ENCODE peak calls at places on chromosomes 3 and 15, in eight cellular contexts. N, I, V, Z, R, L, D and U are unnamed samples.

GRCh38 chr3:8464668-8465067 is 37.0 kb upstream of the LMCD1 start:
- DNase-seq in N (no peak), I (no peak), V (no peak), Z (no peak), R (no peak), L (no peak), D (no peak), U (no peak)

GRCh38 chr3:56469141-56469540 is 874 bp upstream of the ERC2 start:
- DNase-seq in N (no peak), I (no peak), V (no peak), Z (no peak), R (no peak), L (no peak), D (no peak), U (no peak)

GRCh38 chr15:31116423-31117030 is 15.0 kb upstream of the TRPM1 start:
- DNase-seq in N (no peak), I (no peak), V (no peak), Z (no peak), R (no peak), L (no peak), D (no peak), U (no peak)

GRCh38 chr3:133644768-133645167 is 17.0 kb downstream of the TOPBP1 start:
- DNase-seq in N (no peak), I (peak), V (no peak), Z (no peak), R (no peak), L (no peak), D (no peak), U (no peak)

GRCh38 chr3:174821477-174821876 is 37.7 kb upstream of the NAALADL2 start:
- DNase-seq in N (peak), I (peak), V (no peak), Z (no peak), R (no peak), L (peak), D (no peak), U (no peak)

GRCh38 chr3:52771334-52771681 is 568 bp upstream of the NEK4 start:
- DNase-seq in N (no peak), I (no peak), V (no peak), Z (no peak), R (no peak), L (no peak), D (no peak), U (no peak)

GRCh38 chr3:120420360-120420759 is 30.4 kb downstream of the FSTL1 start:
- DNase-seq in N (no peak), I (no peak), V (no peak), Z (no peak), R (no peak), L (no peak), D (no peak), U (no peak)

GRCh38 chr15:70535071-70535954 is 228.0 kb downstream of the UACA start:
- DNase-seq in N (peak), I (no peak), V (peak), Z (peak), R (no peak), L (no peak), D (peak), U (peak)

GRCh38 chr15:40639677-40640076 is 45.6 kb downstream of the KNL1 start:
- DNase-seq in N (no peak), I (no peak), V (no peak), Z (no peak), R (no peak), L (no peak), D (no peak), U (no peak)

GRCh38 chr3:130582457-130583155 is 65.6 kb downstream of the COL6A6 start:
- DNase-seq in N (no peak), I (peak), V (no peak), Z (no peak), R (no peak), L (no peak), D (no peak), U (no peak)

GRCh38 chr3:149603126-149604074 is 54.4 kb downstream of the WWTR1 start:
- DNase-seq in N (no peak), I (no peak), V (no peak), Z (no peak), R (no peak), L (peak), D (no peak), U (no peak)

GRCh38 chr3:152385761-152386160 is 117.0 kb downstream of the MBNL1 start:
- DNase-seq in N (no peak), I (no peak), V (no peak), Z (no peak), R (no peak), L (no peak), D (no peak), U (no peak)

GRCh38 chr3:197125601-197126000 is 96.0 kb upstream of the MELTF start:
- DNase-seq in N (no peak), I (no peak), V (no peak), Z (no peak), R (no peak), L (no peak), D (no peak), U (no peak)

GRCh38 chr15:79089331-79089889 is 1.2 kb downstream of the RASGRF1 start:
- DNase-seq in N (no peak), I (no peak), V (no peak), Z (no peak), R (no peak), L (no peak), D (no peak), U (no peak)